ENCODE peak calls at places on chromosomes 6 and 20, in six cellular contexts. N is T-helper 2 cell; F is T-helper 17 cell; E is activated naive CD8-positive, alpha-beta T cell treated with anti-CD3 and anti-CD28 coated beads, Interleukin-2, amount 50 U/mL, for 24 hours; Q is LHCN-M2; H is fibroblast of lung. O is an unnamed sample.

GRCh38 chr6:24307881-24308280 is 50.0 kb downstream of the DCDC2 start:
- DNase-seq in N (no peak), H (peak), Q (peak), E (no peak), F (no peak), O (no peak)

GRCh38 chr6:89955364-89955763 is 61.1 kb downstream of the GJA10 start:
- DNase-seq in F (no peak), Q (no peak), N (no peak), E (no peak), H (no peak), O (no peak)

GRCh38 chr20:63952769-63953168 is 3.4 kb downstream of the UCKL1 start:
- DNase-seq in E (no peak), F (no peak), H (no peak), Q (no peak), N (no peak), O (no peak)

GRCh38 chr20:19777311-19777710 is 19.3 kb downstream of the RIN2 start:
- DNase-seq in F (no peak), H (no peak), Q (no peak), N (no peak), E (no peak), O (no peak)

GRCh38 chr20:12237772-12238171 is 320.1 kb downstream of the BTBD3 start:
- DNase-seq in E (no peak), N (no peak), F (no peak), Q (no peak), H (no peak), O (no peak)

GRCh38 chr20:63463400-63464288 is 8.8 kb downstream of the KCNQ2 start:
- DNase-seq in E (no peak), H (peak), F (no peak), Q (no peak), N (no peak), O (no peak)

GRCh38 chr20:51573576-51574243 is 31.2 kb upstream of the NFATC2 start:
- DNase-seq in Q (no peak), F (no peak), E (no peak), N (no peak), H (peak), O (no peak)

GRCh38 chr6:130560231-130560630 is 194.4 kb downstream of the TMEM200A start:
- DNase-seq in F (no peak), E (no peak), N (no peak), H (peak), Q (peak), O (no peak)

GRCh38 chr6:33610057-33610456 is 11.1 kb upstream of the ITPR3 start:
- DNase-seq in F (no peak), E (no peak), Q (no peak), H (no peak), N (no peak), O (no peak)

GRCh38 chr6:32752580-32752979 is 10.8 kb downstream of the HLA-DQB2 start:
- DNase-seq in Q (no peak), F (no peak), H (no peak), N (no peak), E (no peak), O (no peak)

GRCh38 chr20:7411075-7411474 is 529.2 kb downstream of the HAO1 start:
- DNase-seq in Q (peak), E (no peak), H (no peak), N (no peak), F (no peak), O (no peak)

GRCh38 chr6:97177905-97178304 is 105.1 kb downstream of the MMS22L start:
- DNase-seq in F (no peak), N (no peak), H (peak), Q (peak), E (no peak), O (no peak)

GRCh38 chr20:63498950-63499332 is at the start of gene EEF1A2:
- DNase-seq in H (no peak), N (peak), E (no peak), F (peak), Q (no peak), O (peak)

GRCh38 chr20:49245921-49246740 is 26.9 kb downstream of the DDX27 start:
- DNase-seq in Q (peak), F (no peak), N (no peak), H (peak), E (no peak), O (peak)

GRCh38 chr6:129644567-129645015 is 65.4 kb downstream of the ARHGAP18 start:
- DNase-seq in N (no peak), F (no peak), H (peak), E (no peak), Q (peak), O (no peak)